ENCODE peak calls at places on chromosomes 4 and X, in five cellular contexts. One of them, this sample, is unnamed. For H3K4me1, the result is how much of the 10 kb centered on the place peaks cover.

GRCh38 chr4:75654905-75655304 is 18.3 kb downstream of the G3BP2 start:
- DNase-seq in IMR-90: no peak
- DNase-seq in BE2C: no peak
- DNase-seq in upper lobe of right lung: no peak
- DNase-seq in CD8-positive, alpha-beta memory T cell: no peak
- DNase-seq in this sample: no peak

GRCh38 chrX:120453985-120454384 is 15.1 kb downstream of the LAMP2 start:
- DNase-seq in IMR-90: no peak
- DNase-seq in BE2C: no peak
- DNase-seq in upper lobe of right lung: no peak
- DNase-seq in CD8-positive, alpha-beta memory T cell: no peak
- DNase-seq in this sample: no peak

GRCh38 chr4:146477054-146477453 is 44.7 kb downstream of the SLC10A7 start:
- DNase-seq in IMR-90: no peak
- DNase-seq in BE2C: no peak
- DNase-seq in upper lobe of right lung: no peak
- DNase-seq in CD8-positive, alpha-beta memory T cell: no peak
- DNase-seq in this sample: no peak

GRCh38 chr4:148069086-148070010 is 337.5 kb downstream of the ARHGAP10 start:
- DNase-seq in IMR-90: no peak
- DNase-seq in BE2C: no peak
- DNase-seq in upper lobe of right lung: no peak
- DNase-seq in CD8-positive, alpha-beta memory T cell: no peak
- DNase-seq in this sample: no peak

GRCh38 chr4:181194096-181194495 is 1049.1 kb upstream of the TENM3 start:
- DNase-seq in IMR-90: peak
- DNase-seq in BE2C: no peak
- DNase-seq in upper lobe of right lung: no peak
- DNase-seq in CD8-positive, alpha-beta memory T cell: no peak
- DNase-seq in this sample: no peak

GRCh38 chrX:109536439-109537323 is at the start of gene NXT2:
- DNase-seq in IMR-90: peak
- DNase-seq in BE2C: peak
- DNase-seq in upper lobe of right lung: peak
- DNase-seq in CD8-positive, alpha-beta memory T cell: peak
- DNase-seq in this sample: peak

GRCh38 chr4:87853108-87853507 is 20.3 kb downstream of the MEPE start:
- DNase-seq in IMR-90: peak
- DNase-seq in BE2C: no peak
- DNase-seq in upper lobe of right lung: no peak
- DNase-seq in CD8-positive, alpha-beta memory T cell: no peak
- DNase-seq in this sample: no peak

GRCh38 chr4:1572521-1572920 is 111.6 kb downstream of the FAM53A start:
- DNase-seq in IMR-90: no peak
- DNase-seq in BE2C: no peak
- DNase-seq in upper lobe of right lung: no peak
- DNase-seq in CD8-positive, alpha-beta memory T cell: no peak
- DNase-seq in this sample: no peak

GRCh38 chr4:8281519-8282133 is 12.1 kb downstream of the HTRA3 start:
- DNase-seq in IMR-90: peak
- DNase-seq in BE2C: peak
- DNase-seq in upper lobe of right lung: no peak
- DNase-seq in CD8-positive, alpha-beta memory T cell: no peak
- DNase-seq in this sample: no peak

GRCh38 chrX:102975016-102975415 is 37.9 kb downstream of the RAB40AL start:
- DNase-seq in IMR-90: no peak
- DNase-seq in BE2C: no peak
- DNase-seq in upper lobe of right lung: no peak
- DNase-seq in CD8-positive, alpha-beta memory T cell: no peak
- DNase-seq in this sample: no peak

GRCh38 chrX:48573690-48574269 is 504 bp upstream of the RBM3 start:
- DNase-seq in IMR-90: no peak
- DNase-seq in BE2C: peak
- DNase-seq in upper lobe of right lung: no peak
- DNase-seq in CD8-positive, alpha-beta memory T cell: peak
- DNase-seq in this sample: no peak

GRCh38 chr4:42416017-42416416 is 18.7 kb downstream of the SHISA3 start:
- DNase-seq in IMR-90: no peak
- DNase-seq in BE2C: no peak
- DNase-seq in upper lobe of right lung: no peak
- DNase-seq in CD8-positive, alpha-beta memory T cell: no peak
- DNase-seq in this sample: no peak

GRCh38 chrX:110992611-110993010 is 103.4 kb upstream of the PAK3 start:
- DNase-seq in IMR-90: peak
- DNase-seq in BE2C: peak
- DNase-seq in upper lobe of right lung: no peak
- DNase-seq in CD8-positive, alpha-beta memory T cell: peak
- DNase-seq in this sample: peak

GRCh38 chrX:110853610-110854009 is 58.0 kb upstream of the CHRDL1 start:
- DNase-seq in IMR-90: no peak
- DNase-seq in BE2C: no peak
- DNase-seq in upper lobe of right lung: no peak
- DNase-seq in CD8-positive, alpha-beta memory T cell: no peak
- DNase-seq in this sample: no peak

GRCh38 chr4:158080354-158080753 is 92.5 kb downstream of the GASK1B start:
- DNase-seq in IMR-90: no peak
- DNase-seq in BE2C: no peak
- DNase-seq in upper lobe of right lung: no peak
- DNase-seq in CD8-positive, alpha-beta memory T cell: no peak
- DNase-seq in this sample: no peak

GRCh38 chr4:22695917-22696316 is 3.2 kb downstream of the GBA3 start:
- DNase-seq in IMR-90: no peak
- DNase-seq in BE2C: no peak
- DNase-seq in upper lobe of right lung: no peak
- DNase-seq in CD8-positive, alpha-beta memory T cell: no peak
- DNase-seq in this sample: no peak

GRCh38 chrX:56795309-56795868 is 66.3 kb downstream of the NBDY start:
- DNase-seq in IMR-90: no peak
- DNase-seq in BE2C: no peak
- DNase-seq in upper lobe of right lung: peak
- DNase-seq in CD8-positive, alpha-beta memory T cell: no peak
- DNase-seq in this sample: no peak

GRCh38 chr4:142817442-142817841 is 28.7 kb downstream of the INPP4B start:
- DNase-seq in IMR-90: peak
- DNase-seq in BE2C: no peak
- DNase-seq in upper lobe of right lung: no peak
- DNase-seq in CD8-positive, alpha-beta memory T cell: no peak
- DNase-seq in this sample: no peak

GRCh38 chr4:74054483-74055032 is 16.1 kb upstream of the CXCL3 start:
- DNase-seq in IMR-90: no peak
- DNase-seq in BE2C: no peak
- DNase-seq in upper lobe of right lung: no peak
- DNase-seq in CD8-positive, alpha-beta memory T cell: no peak
- DNase-seq in this sample: no peak

GRCh38 chrX:12360389-12360788 is 222.1 kb downstream of the FRMPD4 start:
- DNase-seq in IMR-90: peak
- DNase-seq in BE2C: no peak
- DNase-seq in upper lobe of right lung: no peak
- DNase-seq in CD8-positive, alpha-beta memory T cell: no peak
- DNase-seq in this sample: no peak

GRCh38 chr4:152858934-152859333 is 77.2 kb upstream of the FHDC1 start:
- DNase-seq in IMR-90: no peak
- DNase-seq in BE2C: no peak
- DNase-seq in upper lobe of right lung: no peak
- DNase-seq in CD8-positive, alpha-beta memory T cell: no peak
- DNase-seq in this sample: no peak

GRCh38 chr4:152856960-152857359 is 77.2 kb downstream of the ARFIP1 start:
- DNase-seq in IMR-90: no peak
- DNase-seq in BE2C: no peak
- DNase-seq in upper lobe of right lung: no peak
- DNase-seq in CD8-positive, alpha-beta memory T cell: no peak
- DNase-seq in this sample: no peak

GRCh38 chr4:152864361-152864760 is 71.8 kb upstream of the FHDC1 start:
- DNase-seq in IMR-90: no peak
- DNase-seq in BE2C: no peak
- DNase-seq in upper lobe of right lung: no peak
- DNase-seq in CD8-positive, alpha-beta memory T cell: no peak
- DNase-seq in this sample: no peak

GRCh38 chr4:152862608-152863007 is 73.5 kb upstream of the FHDC1 start:
- DNase-seq in IMR-90: no peak
- DNase-seq in BE2C: no peak
- DNase-seq in upper lobe of right lung: no peak
- DNase-seq in CD8-positive, alpha-beta memory T cell: no peak
- DNase-seq in this sample: no peak

GRCh38 chr4:152860057-152860456 is 76.1 kb upstream of the FHDC1 start:
- DNase-seq in IMR-90: no peak
- DNase-seq in BE2C: no peak
- DNase-seq in upper lobe of right lung: no peak
- DNase-seq in CD8-positive, alpha-beta memory T cell: no peak
- DNase-seq in this sample: no peak
- H3K4me3 ChIP-seq in IMR-90: no peak
- H3K4me3 ChIP-seq in BE2C: no peak
- H3K4me3 ChIP-seq in upper lobe of right lung: no peak
- H3K4me3 ChIP-seq in CD8-positive, alpha-beta memory T cell: no peak
- H3K4me3 ChIP-seq in this sample: no peak

GRCh38 chrX:65690057-65690855 is 22.8 kb downstream of the MSN start:
- DNase-seq in IMR-90: peak
- DNase-seq in BE2C: no peak
- DNase-seq in upper lobe of right lung: no peak
- DNase-seq in CD8-positive, alpha-beta memory T cell: no peak
- DNase-seq in this sample: no peak

GRCh38 chrX:65686246-65686645 is 18.8 kb downstream of the MSN start:
- DNase-seq in IMR-90: no peak
- DNase-seq in BE2C: no peak
- DNase-seq in upper lobe of right lung: no peak
- DNase-seq in CD8-positive, alpha-beta memory T cell: no peak
- DNase-seq in this sample: no peak

GRCh38 chrX:65688403-65688881 is 21.0 kb downstream of the MSN start:
- DNase-seq in IMR-90: peak
- DNase-seq in BE2C: no peak
- DNase-seq in upper lobe of right lung: no peak
- DNase-seq in CD8-positive, alpha-beta memory T cell: no peak
- DNase-seq in this sample: no peak

GRCh38 chrX:65687367-65687766 is 19.9 kb downstream of the MSN start:
- DNase-seq in IMR-90: no peak
- DNase-seq in BE2C: no peak
- DNase-seq in upper lobe of right lung: no peak
- DNase-seq in CD8-positive, alpha-beta memory T cell: no peak
- DNase-seq in this sample: no peak

DNA sequence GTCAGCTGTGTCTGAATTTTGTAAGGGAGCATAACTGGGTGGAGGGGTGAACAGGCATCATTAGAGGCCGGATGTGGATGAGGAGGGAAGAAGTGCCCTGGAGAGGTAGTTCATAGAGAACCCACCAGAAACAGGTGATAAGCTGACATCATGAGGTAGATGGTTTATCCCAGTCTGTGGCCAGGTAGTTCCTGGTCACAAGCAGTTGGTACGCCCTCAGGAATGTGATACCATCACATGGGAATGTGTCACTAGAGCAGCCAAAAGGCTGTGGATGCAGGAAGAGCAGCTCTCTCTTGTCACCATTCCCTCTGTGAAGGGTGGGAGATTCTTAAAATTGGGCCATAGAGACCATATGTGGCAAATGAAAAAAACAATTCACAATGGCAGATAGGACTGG is 21.9 kb downstream of the MSN start:
- DNase-seq in IMR-90: no peak
- DNase-seq in BE2C: no peak
- DNase-seq in upper lobe of right lung: no peak
- DNase-seq in CD8-positive, alpha-beta memory T cell: no peak
- DNase-seq in this sample: no peak
- H3K4me1 ChIP-seq in IMR-90: under half
- H3K4me1 ChIP-seq in BE2C: under half
- H3K4me1 ChIP-seq in upper lobe of right lung: half or more
- H3K4me1 ChIP-seq in CD8-positive, alpha-beta memory T cell: half or more
- H3K4me1 ChIP-seq in this sample: half or more

GRCh38 chr4:15013585-15013984 is 11.3 kb downstream of the CPEB2 start:
- DNase-seq in IMR-90: no peak
- DNase-seq in BE2C: no peak
- DNase-seq in upper lobe of right lung: no peak
- DNase-seq in CD8-positive, alpha-beta memory T cell: no peak
- DNase-seq in this sample: no peak

GRCh38 chr4:15011166-15011565 is 8.9 kb downstream of the CPEB2 start:
- DNase-seq in IMR-90: no peak
- DNase-seq in BE2C: no peak
- DNase-seq in upper lobe of right lung: no peak
- DNase-seq in CD8-positive, alpha-beta memory T cell: no peak
- DNase-seq in this sample: no peak

GRCh38 chr4:15007201-15007600 is 4.9 kb downstream of the CPEB2 start:
- DNase-seq in IMR-90: no peak
- DNase-seq in BE2C: peak
- DNase-seq in upper lobe of right lung: no peak
- DNase-seq in CD8-positive, alpha-beta memory T cell: no peak
- DNase-seq in this sample: no peak

GRCh38 chr4:15012017-15012788 is 9.9 kb downstream of the CPEB2 start:
- DNase-seq in IMR-90: no peak
- DNase-seq in BE2C: no peak
- DNase-seq in upper lobe of right lung: no peak
- DNase-seq in CD8-positive, alpha-beta memory T cell: no peak
- DNase-seq in this sample: no peak

GRCh38 chr4:15010038-15010585 is 7.8 kb downstream of the CPEB2 start:
- DNase-seq in IMR-90: no peak
- DNase-seq in BE2C: no peak
- DNase-seq in upper lobe of right lung: no peak
- DNase-seq in CD8-positive, alpha-beta memory T cell: no peak
- DNase-seq in this sample: no peak
- H3K4me3 ChIP-seq in IMR-90: no peak
- H3K4me3 ChIP-seq in BE2C: no peak
- H3K4me3 ChIP-seq in upper lobe of right lung: no peak
- H3K4me3 ChIP-seq in CD8-positive, alpha-beta memory T cell: no peak
- H3K4me3 ChIP-seq in this sample: no peak

GRCh38 chr4:76998251-76998901 is 48.8 kb downstream of the SEPTIN11 start:
- DNase-seq in IMR-90: peak
- DNase-seq in BE2C: no peak
- DNase-seq in upper lobe of right lung: no peak
- DNase-seq in CD8-positive, alpha-beta memory T cell: no peak
- DNase-seq in this sample: no peak
- H3K4me1 ChIP-seq in IMR-90: under half
- H3K4me1 ChIP-seq in BE2C: under half
- H3K4me1 ChIP-seq in upper lobe of right lung: under half
- H3K4me1 ChIP-seq in CD8-positive, alpha-beta memory T cell: under half
- H3K4me1 ChIP-seq in this sample: under half

DNA sequence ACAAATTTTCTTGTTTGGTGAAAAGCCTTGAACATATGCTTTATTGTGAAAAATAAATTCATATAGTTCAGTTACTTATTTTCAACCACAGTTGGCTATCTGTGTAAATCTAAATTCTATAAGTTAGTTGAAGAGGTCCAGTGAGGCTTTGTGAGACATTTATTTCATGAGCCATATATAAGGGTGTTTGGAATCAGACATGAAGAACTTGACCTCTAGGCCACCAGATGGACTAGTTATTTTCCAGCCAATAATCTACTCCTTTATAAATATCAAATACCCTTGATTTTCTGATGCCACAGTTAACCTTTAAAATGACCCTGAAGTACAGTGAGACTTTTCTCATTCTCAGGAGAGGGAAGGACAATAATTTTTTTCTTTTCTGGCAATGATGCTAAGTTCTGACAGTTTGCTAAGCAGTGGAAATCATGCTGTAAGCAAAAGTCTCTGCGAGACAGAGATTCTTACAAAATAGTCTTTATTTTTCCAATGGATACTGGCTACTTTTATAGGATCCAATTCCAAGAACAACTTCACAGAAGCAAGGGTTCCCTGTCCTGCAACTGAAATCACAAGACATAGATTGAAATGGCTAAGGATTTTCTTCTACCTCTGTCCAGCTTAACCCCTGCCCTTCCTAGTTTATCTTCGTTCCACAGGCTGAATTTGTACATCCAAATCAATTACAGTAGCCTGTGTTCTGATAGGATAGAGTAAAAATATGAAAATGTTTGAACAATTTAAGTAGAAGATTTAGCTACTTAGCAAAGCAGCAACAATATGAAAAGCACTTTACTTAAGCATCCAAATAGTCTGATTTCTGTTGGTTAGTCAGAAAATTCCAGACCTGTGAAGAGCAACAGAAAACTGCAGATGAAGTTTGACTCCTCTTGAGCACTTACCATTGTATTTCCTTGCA is 2.3 kb downstream of the ARSJ start:
- DNase-seq in IMR-90: peak
- DNase-seq in BE2C: no peak
- DNase-seq in upper lobe of right lung: no peak
- DNase-seq in CD8-positive, alpha-beta memory T cell: no peak
- DNase-seq in this sample: no peak
- H3K4me3 ChIP-seq in IMR-90: peak
- H3K4me3 ChIP-seq in BE2C: no peak
- H3K4me3 ChIP-seq in upper lobe of right lung: peak
- H3K4me3 ChIP-seq in CD8-positive, alpha-beta memory T cell: no peak
- H3K4me3 ChIP-seq in this sample: no peak